ENCODE peak calls at places on chromosomes 7 and 10, in nine cellular contexts. T, Z, S, X, J, Q, V, G and U are unnamed samples.

GRCh38 chr7:40700653-40701475 is 566.1 kb downstream of the SUGCT start:
- DNase-seq in J (no peak), V (peak), Z (peak), G (no peak), X (no peak), Q (peak), S (no peak), T (no peak), U (no peak)

GRCh38 chr7:12888727-12889126 is 201.3 kb downstream of the ARL4A start:
- DNase-seq in X (no peak), G (no peak), V (peak), Q (peak), J (peak), T (no peak), S (no peak), Z (no peak), U (no peak)

GRCh38 chr7:104124893-104125292 is 82.9 kb downstream of the ORC5 start:
- DNase-seq in V (no peak), T (no peak), J (no peak), G (no peak), Z (no peak), X (no peak), Q (no peak), S (no peak), U (no peak)

GRCh38 chr10:96645191-96645721 is 58.4 kb upstream of the TM9SF3 start:
- DNase-seq in V (no peak), T (no peak), Q (no peak), G (no peak), X (no peak), S (no peak), Z (no peak), J (no peak), U (no peak)

GRCh38 chr7:121083138-121083789 is 94.8 kb downstream of the CPED1 start:
- DNase-seq in J (peak), Z (no peak), V (peak), X (peak), T (no peak), Q (peak), S (no peak), G (peak), U (no peak)

GRCh38 chr10:123930340-123931001 is 38.9 kb upstream of the CPXM2 start:
- DNase-seq in Q (peak), S (no peak), Z (no peak), J (no peak), T (no peak), G (no peak), V (peak), X (no peak), U (no peak)

GRCh38 chr10:88545359-88545758 is 37.8 kb downstream of the RNLS start:
- DNase-seq in V (no peak), Z (no peak), S (no peak), G (no peak), T (no peak), Q (no peak), X (no peak), J (no peak), U (no peak)

GRCh38 chr10:72605137-72605536 is 20.7 kb downstream of the MICU1 start:
- DNase-seq in G (no peak), S (no peak), X (no peak), V (peak), T (no peak), Q (no peak), J (no peak), Z (no peak), U (no peak)

GRCh38 chr10:3104251-3104918 is 37.0 kb downstream of the PFKP start:
- DNase-seq in X (no peak), G (no peak), J (no peak), S (no peak), V (no peak), Q (no peak), Z (no peak), T (no peak), U (no peak)

GRCh38 chr10:97400665-97401454 is at the start of gene RRP12:
- DNase-seq in S (peak), Z (peak), Q (peak), X (peak), J (peak), V (peak), G (peak), T (peak), U (peak)

GRCh38 chr10:118840071-118840775 is 85.5 kb upstream of the CACUL1 start:
- DNase-seq in G (peak), Z (no peak), V (peak), S (no peak), X (peak), T (no peak), Q (no peak), J (no peak), U (no peak)

GRCh38 chr7:55056577-55057480 is 38.0 kb downstream of the EGFR start:
- DNase-seq in G (no peak), Z (no peak), V (no peak), X (no peak), S (no peak), Q (peak), T (no peak), J (no peak), U (no peak)

GRCh38 chr10:112896273-112896672 is 53.8 kb upstream of the TCF7L2 start:
- DNase-seq in X (no peak), V (peak), S (no peak), J (no peak), T (no peak), Z (no peak), G (no peak), Q (no peak), U (no peak)

GRCh38 chr10:126458453-126458852 is 70.2 kb upstream of the ADAM12 start:
- DNase-seq in S (no peak), J (no peak), V (peak), T (no peak), Q (peak), X (no peak), Z (no peak), G (peak), U (no peak)

GRCh38 chr7:88347098-88347497 is 40.4 kb upstream of the STEAP4 start:
- DNase-seq in Q (no peak), X (no peak), Z (no peak), T (no peak), S (no peak), G (no peak), V (no peak), J (no peak), U (no peak)
- H3K27ac ChIP-seq in Q (no peak), X (no peak), Z (no peak), T (no peak), S (no peak), G (no peak), V (no peak), J (no peak), U (no peak)

GRCh38 chr10:54742416-54742815 is 58.6 kb downstream of the PCDH15 start:
- DNase-seq in G (no peak), X (no peak), Q (no peak), T (no peak), J (no peak), S (no peak), V (no peak), Z (no peak), U (no peak)
- H2AFZ ChIP-seq in G (no peak), X (no peak), Q (no peak), T (no peak), J (no peak), S (no peak), V (no peak), Z (no peak), U (no peak)

GRCh38 chr10:132383026-132383565 is 13.9 kb upstream of the PWWP2B start:
- DNase-seq in V (no peak), X (no peak), Z (no peak), J (no peak), S (no peak), G (no peak), Q (no peak), T (no peak), U (no peak)

GRCh38 chr10:132382231-132382922 is 14.6 kb upstream of the PWWP2B start:
- DNase-seq in J (no peak), Z (no peak), S (no peak), G (no peak), X (no peak), Q (peak), V (peak), T (no peak), U (no peak)

GRCh38 chr10:132383751-132384181 is 13.2 kb upstream of the PWWP2B start:
- DNase-seq in Q (no peak), S (no peak), G (no peak), V (no peak), J (no peak), T (no peak), Z (no peak), X (no peak), U (no peak)

GRCh38 chr10:132384618-132385510 is 12.1 kb upstream of the PWWP2B start:
- DNase-seq in G (no peak), S (no peak), T (no peak), Z (no peak), Q (peak), V (no peak), J (no peak), X (no peak), U (no peak)

GRCh38 chr10:132381726-132382125 is 15.3 kb upstream of the PWWP2B start:
- DNase-seq in Z (no peak), S (no peak), G (no peak), J (no peak), X (no peak), V (no peak), T (no peak), Q (no peak), U (no peak)
- H3K27ac ChIP-seq in Z (no peak), S (no peak), G (no peak), J (no peak), X (no peak), V (no peak), T (no peak), Q (peak), U (no peak)

GRCh38 chr10:102628451-102628911 is 15.8 kb upstream of the TRIM8 start:
- DNase-seq in G (peak), X (no peak), J (peak), T (no peak), Z (no peak), V (peak), S (no peak), Q (peak), U (no peak)
- H2AFZ ChIP-seq in G (no peak), X (no peak), J (no peak), T (no peak), Z (no peak), V (no peak), S (no peak), Q (peak), U (no peak)

DNA sequence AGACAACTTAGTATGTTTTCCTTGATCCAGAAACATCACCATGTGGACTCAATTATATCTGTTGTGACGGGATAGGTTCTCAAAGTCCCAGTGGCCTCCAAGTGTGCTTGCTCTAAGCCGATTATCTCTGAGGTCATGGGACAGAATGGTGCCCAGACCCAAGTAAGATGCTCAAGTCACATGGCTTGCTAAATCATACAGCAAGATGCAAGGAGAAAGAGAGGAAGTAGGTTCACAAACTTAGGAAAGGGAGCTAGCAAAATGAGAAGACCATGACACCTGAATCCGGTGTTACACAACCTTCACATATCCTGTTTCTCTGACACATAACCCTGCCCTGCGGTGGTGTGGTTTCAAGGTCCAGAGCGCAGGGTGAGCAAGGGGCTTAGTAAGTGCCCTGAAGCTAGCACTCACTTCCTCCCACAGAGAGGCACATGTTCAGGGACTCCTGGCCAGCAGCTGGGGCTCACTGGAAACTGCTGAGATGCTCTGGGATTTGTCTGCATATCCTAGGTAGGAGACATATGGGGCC is 590.9 kb upstream of the ANKRD30A start:
- DNase-seq in Q (peak), T (no peak), J (peak), Z (peak), X (no peak), V (peak), S (peak), G (peak), U (no peak)
- H3K27ac ChIP-seq in Q (peak), T (no peak), J (no peak), Z (no peak), X (no peak), V (no peak), S (no peak), G (peak), U (no peak)

GRCh38 chr10:65571011-65571570 is 1354.7 kb upstream of the LRRTM3 start:
- DNase-seq in S (no peak), Z (no peak), V (peak), G (peak), Q (no peak), J (peak), X (no peak), T (no peak), U (peak)

GRCh38 chr10:65565246-65565645 is 1360.6 kb upstream of the LRRTM3 start:
- DNase-seq in J (no peak), G (no peak), T (no peak), Q (no peak), S (no peak), X (no peak), V (no peak), Z (no peak), U (no peak)

GRCh38 chr10:65566906-65567305 is 1358.9 kb upstream of the LRRTM3 start:
- DNase-seq in X (no peak), J (no peak), Q (no peak), T (no peak), Z (no peak), S (no peak), V (no peak), G (no peak), U (peak)

GRCh38 chr10:65570143-65571010 is 1355.5 kb upstream of the LRRTM3 start:
- DNase-seq in T (no peak), G (peak), Q (no peak), J (peak), X (no peak), V (peak), Z (no peak), S (no peak), U (peak)
- H2AFZ ChIP-seq in T (no peak), G (peak), Q (no peak), J (peak), X (no peak), V (peak), Z (no peak), S (no peak), U (peak)

GRCh38 chr7:101901661-101902491 is 84.5 kb downstream of the CUX1 start:
- DNase-seq in T (no peak), J (peak), Z (no peak), Q (peak), X (no peak), V (peak), G (no peak), S (no peak), U (no peak)
- H3K27ac ChIP-seq in T (no peak), J (no peak), Z (no peak), Q (peak), X (peak), V (no peak), G (no peak), S (no peak), U (no peak)

DNA sequence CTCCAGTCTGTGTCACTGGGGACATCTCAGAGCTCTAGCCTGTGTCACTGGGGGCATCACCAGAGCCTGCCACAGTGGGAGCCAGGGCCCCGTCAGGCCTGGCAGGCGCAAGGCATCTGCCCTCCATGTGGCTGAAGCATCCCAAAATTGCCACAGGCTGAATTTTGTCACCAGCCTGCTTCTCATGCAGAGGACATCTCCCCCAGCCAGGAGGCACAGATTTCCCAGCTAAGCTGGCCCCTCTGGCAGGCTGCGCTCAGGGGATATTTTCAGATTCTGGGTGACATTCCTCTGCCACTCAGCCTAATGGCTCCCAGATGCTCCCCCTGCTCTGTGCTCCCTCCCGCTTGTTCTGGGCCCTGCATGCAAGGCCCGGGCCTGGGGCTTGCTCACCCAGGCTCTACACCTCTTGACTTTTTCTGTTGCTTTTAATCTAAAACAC is 64.6 kb downstream of the COL13A1 start:
- DNase-seq in J (no peak), T (no peak), X (no peak), Z (no peak), V (no peak), G (no peak), Q (no peak), S (no peak), U (peak)
- H2AFZ ChIP-seq in J (peak), T (no peak), X (no peak), Z (no peak), V (peak), G (no peak), Q (peak), S (no peak), U (peak)